ENCODE peak calls at places on chromosomes 11 and 22, in five cellular contexts. One of them, this sample, is unnamed.

GRCh38 chr11:76770642-76771445 is 12.3 kb upstream of the TSKU start:
- DNase-seq in NCI-H2029: no peak
- DNase-seq in Peyer's patch: peak
- DNase-seq in Caco-2: peak
- DNase-seq in tibial artery: peak
- DNase-seq in this sample: no peak

GRCh38 chr11:122711831-122712378 is 56.4 kb downstream of the UBASH3B start:
- DNase-seq in Caco-2: no peak
- DNase-seq in tibial artery: no peak
- DNase-seq in NCI-H2029: no peak
- DNase-seq in Peyer's patch: peak
- DNase-seq in this sample: no peak

GRCh38 chr11:62264004-62264403 is 6.0 kb upstream of the SCGB2A2 start:
- DNase-seq in NCI-H2029: no peak
- DNase-seq in Caco-2: no peak
- DNase-seq in Peyer's patch: no peak
- DNase-seq in tibial artery: no peak
- DNase-seq in this sample: no peak

GRCh38 chr11:94636388-94636787 is 69.2 kb downstream of the PIWIL4 start:
- DNase-seq in tibial artery: no peak
- DNase-seq in NCI-H2029: no peak
- DNase-seq in Caco-2: no peak
- DNase-seq in Peyer's patch: no peak
- DNase-seq in this sample: no peak

GRCh38 chr22:27312567-27313507 is 488.7 kb downstream of the MN1 start:
- DNase-seq in tibial artery: no peak
- DNase-seq in Caco-2: no peak
- DNase-seq in Peyer's patch: no peak
- DNase-seq in NCI-H2029: no peak
- DNase-seq in this sample: no peak

GRCh38 chr11:119709171-119709570 is 19.8 kb downstream of the NECTIN1 start:
- DNase-seq in NCI-H2029: no peak
- DNase-seq in Peyer's patch: no peak
- DNase-seq in Caco-2: no peak
- DNase-seq in tibial artery: no peak
- DNase-seq in this sample: no peak

GRCh38 chr22:17858033-17858432 is 83.8 kb upstream of the BID start:
- DNase-seq in NCI-H2029: no peak
- DNase-seq in tibial artery: no peak
- DNase-seq in Caco-2: no peak
- DNase-seq in Peyer's patch: peak
- DNase-seq in this sample: no peak

GRCh38 chr11:133753150-133753549 is 92.2 kb downstream of the SPATA19 start:
- DNase-seq in Caco-2: no peak
- DNase-seq in Peyer's patch: no peak
- DNase-seq in NCI-H2029: peak
- DNase-seq in tibial artery: no peak
- DNase-seq in this sample: no peak

GRCh38 chr11:111059726-111060125 is 185.8 kb upstream of the POU2AF2 start:
- DNase-seq in tibial artery: no peak
- DNase-seq in Peyer's patch: no peak
- DNase-seq in Caco-2: no peak
- DNase-seq in NCI-H2029: no peak
- DNase-seq in this sample: no peak

GRCh38 chr22:33274214-33274828 is 216.1 kb upstream of the SYN3 start:
- DNase-seq in NCI-H2029: no peak
- DNase-seq in Peyer's patch: peak
- DNase-seq in tibial artery: no peak
- DNase-seq in Caco-2: peak
- DNase-seq in this sample: no peak

GRCh38 chr11:105177658-105178057 is 38.1 kb upstream of the CARD18 start:
- DNase-seq in NCI-H2029: no peak
- DNase-seq in tibial artery: no peak
- DNase-seq in Caco-2: no peak
- DNase-seq in Peyer's patch: no peak
- DNase-seq in this sample: no peak

GRCh38 chr22:48797731-48798130 is 1029.9 kb downstream of the BRD1 start:
- DNase-seq in NCI-H2029: no peak
- DNase-seq in tibial artery: no peak
- DNase-seq in Caco-2: no peak
- DNase-seq in Peyer's patch: no peak
- DNase-seq in this sample: no peak

GRCh38 chr22:26553056-26553752 is 36.7 kb downstream of the TPST2 start:
- DNase-seq in Caco-2: no peak
- DNase-seq in Peyer's patch: no peak
- DNase-seq in tibial artery: no peak
- DNase-seq in NCI-H2029: peak
- DNase-seq in this sample: no peak

GRCh38 chr11:111531687-111532364 is 8.7 kb upstream of the LAYN start:
- DNase-seq in tibial artery: no peak
- DNase-seq in NCI-H2029: no peak
- DNase-seq in Peyer's patch: no peak
- DNase-seq in Caco-2: peak
- DNase-seq in this sample: no peak

GRCh38 chr11:31690041-31690440 is 121.1 kb downstream of the PAX6 start:
- DNase-seq in Peyer's patch: no peak
- DNase-seq in Caco-2: no peak
- DNase-seq in tibial artery: no peak
- DNase-seq in NCI-H2029: no peak
- DNase-seq in this sample: no peak

GRCh38 chr11:69215216-69215615 is 59.5 kb downstream of the SMIM38 start:
- DNase-seq in tibial artery: peak
- DNase-seq in Peyer's patch: peak
- DNase-seq in NCI-H2029: no peak
- DNase-seq in Caco-2: peak
- DNase-seq in this sample: peak

GRCh38 chr11:123054301-123055065 is 7.5 kb downstream of the HSPA8 start:
- DNase-seq in NCI-H2029: peak
- DNase-seq in Caco-2: peak
- DNase-seq in Peyer's patch: no peak
- DNase-seq in tibial artery: no peak
- DNase-seq in this sample: no peak

GRCh38 chr11:35387341-35387982 is 31.9 kb downstream of the SLC1A2 start:
- DNase-seq in Peyer's patch: no peak
- DNase-seq in NCI-H2029: no peak
- DNase-seq in tibial artery: no peak
- DNase-seq in Caco-2: no peak
- DNase-seq in this sample: no peak

GRCh38 chr11:63858628-63859550 is 20.0 kb downstream of the MARK2 start:
- DNase-seq in tibial artery: no peak
- DNase-seq in NCI-H2029: no peak
- DNase-seq in Peyer's patch: peak
- DNase-seq in Caco-2: peak
- DNase-seq in this sample: no peak

GRCh38 chr11:8697056-8697455 is 14.5 kb downstream of the RPL27A start:
- DNase-seq in tibial artery: no peak
- DNase-seq in Peyer's patch: peak
- DNase-seq in NCI-H2029: no peak
- DNase-seq in Caco-2: no peak
- DNase-seq in this sample: peak

GRCh38 chr22:40426671-40427070 is 56.3 kb downstream of the SGSM3 start:
- DNase-seq in NCI-H2029: peak
- DNase-seq in Peyer's patch: no peak
- DNase-seq in Caco-2: no peak
- DNase-seq in tibial artery: peak
- DNase-seq in this sample: no peak

GRCh38 chr11:30811226-30811625 is 225.1 kb upstream of the MPPED2 start:
- DNase-seq in Peyer's patch: no peak
- DNase-seq in NCI-H2029: no peak
- DNase-seq in tibial artery: no peak
- DNase-seq in Caco-2: no peak
- DNase-seq in this sample: no peak

GRCh38 chr22:23268877-23269276 is 88.6 kb downstream of the BCR start:
- DNase-seq in tibial artery: no peak
- DNase-seq in Caco-2: no peak
- DNase-seq in NCI-H2029: no peak
- DNase-seq in Peyer's patch: no peak
- DNase-seq in this sample: no peak

GRCh38 chr11:114439229-114440120 is at the start of gene REXO2:
- DNase-seq in Peyer's patch: peak
- DNase-seq in tibial artery: peak
- DNase-seq in Caco-2: peak
- DNase-seq in NCI-H2029: peak
- DNase-seq in this sample: peak

GRCh38 chr11:57574061-57574460 is 6.6 kb upstream of the UBE2L6 start:
- DNase-seq in tibial artery: no peak
- DNase-seq in Caco-2: no peak
- DNase-seq in NCI-H2029: no peak
- DNase-seq in Peyer's patch: no peak
- DNase-seq in this sample: no peak

GRCh38 chr22:30636226-30637077 is 871 bp downstream of the SLC35E4 start:
- DNase-seq in NCI-H2029: peak
- DNase-seq in Peyer's patch: peak
- DNase-seq in Caco-2: no peak
- DNase-seq in tibial artery: no peak
- DNase-seq in this sample: no peak

GRCh38 chr11:74492974-74493815 is at the start of gene LIPT2:
- DNase-seq in tibial artery: peak
- DNase-seq in NCI-H2029: peak
- DNase-seq in Peyer's patch: peak
- DNase-seq in Caco-2: peak
- DNase-seq in this sample: peak

GRCh38 chr22:37546436-37547248 is 13.6 kb upstream of the CDC42EP1 start:
- DNase-seq in Peyer's patch: peak
- DNase-seq in Caco-2: no peak
- DNase-seq in tibial artery: peak
- DNase-seq in NCI-H2029: no peak
- DNase-seq in this sample: no peak

GRCh38 chr11:125950696-125951645 is 5.1 kb downstream of the VSIG10L2 start:
- DNase-seq in Caco-2: no peak
- DNase-seq in Peyer's patch: no peak
- DNase-seq in NCI-H2029: no peak
- DNase-seq in tibial artery: no peak
- DNase-seq in this sample: peak

GRCh38 chr11:75384438-75385080 is 14.8 kb upstream of the RPS3 start:
- DNase-seq in NCI-H2029: peak
- DNase-seq in tibial artery: peak
- DNase-seq in Peyer's patch: peak
- DNase-seq in Caco-2: peak
- DNase-seq in this sample: peak

GRCh38 chr22:31269892-31270574 is 22.3 kb downstream of the PIK3IP1 start:
- DNase-seq in tibial artery: no peak
- DNase-seq in Caco-2: no peak
- DNase-seq in Peyer's patch: no peak
- DNase-seq in NCI-H2029: no peak
- DNase-seq in this sample: no peak